ENCODE peak calls at places on chromosomes 4 and X, in nine cellular contexts. L is K562; T is HCT116; K is GM23338; Z is sciatic nerve; D is activated T-helper 17 cell treated with anti-CD3 and anti-CD28 coated beads, Interleukin-2, amount 50 U/mL, for 72 hours; U is activated naive CD4-positive, alpha-beta T cell treated with anti-CD3 and anti-CD28 coated beads, Interleukin-2, amount 50 U/mL, for 72 hours; E is right cardiac atrium; M is stimulated activated naive B cell treated with anti-CD40 and anti-IgM and Interleukin-4, amounts not matched to agents 10 μg/mL and 1 μg/mL and 100 μg/mL, for 72 hours. N is an unnamed sample.

GRCh38 chr4:120922390-120923200 is at the start of gene PRDM5:
- ATAC-seq in E (peak), K (peak), Z (peak), L (no peak), T (peak), D (peak), M (peak), U (peak), N (peak)

GRCh38 chr4:185648631-185649030 is 113.3 kb upstream of the PDLIM3 start:
- ATAC-seq in T (no peak), M (no peak), L (no peak), E (peak), U (no peak), D (no peak), Z (no peak), K (no peak), N (no peak)

GRCh38 chr4:85854543-85854942 is 379.6 kb downstream of the ARHGAP24 start:
- ATAC-seq in K (no peak), M (no peak), T (no peak), L (no peak), Z (no peak), U (no peak), E (no peak), D (no peak), N (no peak)

GRCh38 chr4:158613046-158613445 is 58.6 kb downstream of the C4orf46 start:
- ATAC-seq in Z (no peak), L (no peak), E (no peak), U (no peak), M (no peak), T (no peak), D (no peak), K (no peak), N (no peak)

GRCh38 chrX:116198235-116198634 is 27.7 kb downstream of the AGTR2 start:
- ATAC-seq in Z (no peak), T (no peak), U (no peak), D (no peak), L (no peak), E (no peak), K (no peak), M (no peak), N (no peak)

GRCh38 chr4:172369471-172369959 is 556.3 kb downstream of the GALNTL6 start:
- ATAC-seq in T (no peak), M (no peak), K (no peak), Z (no peak), E (no peak), U (no peak), D (no peak), L (no peak), N (peak)

GRCh38 chrX:77446840-77447239 is 349 bp upstream of the FGF16 start:
- ATAC-seq in T (no peak), K (peak), Z (peak), U (peak), D (no peak), E (peak), M (no peak), L (no peak), N (no peak)

GRCh38 chr4:184383497-184384055 is 90.8 kb downstream of the IRF2 start:
- ATAC-seq in L (no peak), E (peak), M (no peak), Z (peak), D (peak), U (no peak), T (peak), K (no peak), N (no peak)

GRCh38 chr4:37383579-37384229 is 139.2 kb downstream of the NWD2 start:
- ATAC-seq in E (no peak), L (peak), D (no peak), K (peak), U (peak), M (peak), T (peak), Z (no peak), N (no peak)

GRCh38 chr4:31023109-31023508 is 302.9 kb downstream of the PCDH7 start:
- ATAC-seq in T (no peak), K (no peak), Z (no peak), U (no peak), M (no peak), E (no peak), L (no peak), D (no peak), N (no peak)

GRCh38 chr4:107863850-107864371 is 39.2 kb downstream of the SGMS2 start:
- ATAC-seq in T (peak), Z (peak), D (peak), E (peak), U (peak), K (no peak), M (peak), L (no peak), N (no peak)

GRCh38 chr4:108165601-108166000 is 3.1 kb downstream of the LEF1 start:
- ATAC-seq in K (no peak), T (no peak), E (no peak), Z (no peak), U (peak), D (peak), L (no peak), M (peak), N (no peak)

GRCh38 chrX:15680401-15680800 is 15.8 kb upstream of the CLTRN start:
- ATAC-seq in U (no peak), L (peak), K (no peak), E (no peak), D (peak), M (peak), Z (no peak), T (no peak), N (no peak)

GRCh38 chr4:113971706-113972360 is 7.6 kb downstream of the ARSJ start:
- ATAC-seq in D (no peak), M (no peak), Z (peak), U (no peak), T (no peak), L (no peak), E (no peak), K (no peak), N (no peak)

GRCh38 chr4:183612329-183613250 is 46.4 kb downstream of the RWDD4 start:
- ATAC-seq in U (no peak), L (no peak), T (no peak), E (no peak), M (no peak), D (no peak), Z (no peak), K (no peak), N (no peak)

GRCh38 chr4:102552781-102553180 is 51.6 kb downstream of the NFKB1 start:
- ATAC-seq in E (no peak), T (no peak), K (no peak), Z (no peak), L (no peak), M (peak), U (no peak), D (peak), N (no peak)

GRCh38 chrX:94751611-94752010 is 1077.6 kb downstream of the FAM133A start:
- ATAC-seq in U (no peak), L (no peak), K (no peak), D (no peak), Z (no peak), E (no peak), M (no peak), T (no peak), N (no peak)

GRCh38 chrX:69762340-69762739 is 146.4 kb downstream of the EDA start:
- ATAC-seq in D (no peak), M (no peak), L (no peak), Z (no peak), T (no peak), K (no peak), U (no peak), E (no peak), N (no peak)

GRCh38 chrX:111041018-111041462 is 55.0 kb upstream of the PAK3 start:
- ATAC-seq in K (no peak), E (no peak), Z (peak), T (no peak), L (no peak), D (no peak), M (no peak), U (peak), N (no peak)